ENCODE peak calls at places on chromosomes 16 and 17, in seven cellular contexts. H, E, U, Z, V, B and W are unnamed samples.
A peak's percentile ranks its signal among the peaks of the same experiment; 100 is the strongest.

GRCh38 chr16:14095883-14096551 is 24.9 kb downstream of the MRTFB start:
- DNase-seq in H (no peak), E (no peak), U (no peak), Z (no peak), V (peak; percentile 55), B (no peak), W (no peak)

GRCh38 chr17:67672592-67672991 is 45.1 kb upstream of the NOL11 start:
- DNase-seq in H (no peak), E (no peak), U (no peak), Z (no peak), V (peak; percentile 16), B (no peak), W (no peak)

GRCh38 chr16:89557230-89557935 is 3.1 kb upstream of the RPL13 start:
- DNase-seq in H (peak; percentile 81), E (peak; percentile 85), U (peak; percentile 82), Z (peak; percentile 75), V (peak; percentile 53), B (peak; percentile 68), W (peak; percentile 64)

GRCh38 chr16:59060212-59060611 is 326.1 kb upstream of the GOT2 start:
- DNase-seq in H (no peak), E (peak; percentile 25), U (no peak), Z (no peak), V (peak; percentile 50), B (peak; percentile 47), W (no peak)

GRCh38 chr17:77010667-77011066 is 130.1 kb upstream of the SEC14L1 start:
- DNase-seq in H (no peak), E (no peak), U (no peak), Z (no peak), V (no peak), B (no peak), W (no peak)

GRCh38 chr17:50505731-50506130 is 2.5 kb upstream of the MYCBPAP start:
- DNase-seq in H (no peak), E (no peak), U (no peak), Z (no peak), V (peak; percentile 50), B (no peak), W (no peak)

GRCh38 chr17:75138519-75138918 is 7.0 kb upstream of the NT5C start:
- DNase-seq in H (no peak), E (no peak), U (no peak), Z (no peak), V (peak; percentile 68), B (no peak), W (no peak)

GRCh38 chr17:59488805-59489204 is 76.6 kb upstream of the DHX40 start:
- DNase-seq in H (no peak), E (no peak), U (no peak), Z (no peak), V (no peak), B (no peak), W (no peak)

GRCh38 chr17:45098081-45098868 is 34.0 kb downstream of the PLCD3 start:
- DNase-seq in H (no peak), E (no peak), U (no peak), Z (no peak), V (no peak), B (no peak), W (no peak)

GRCh38 chr17:57782642-57783337 is 37.7 kb upstream of the CCDC182 start:
- DNase-seq in H (no peak), E (no peak), U (no peak), Z (no peak), V (no peak), B (no peak), W (no peak)

GRCh38 chr17:42422412-42422957 is 571 bp downstream of the CAVIN1 start:
- DNase-seq in H (no peak), E (peak; percentile 77), U (peak; percentile 54), Z (no peak), V (no peak), B (no peak), W (no peak)

GRCh38 chr16:72434159-72434558 is 262.2 kb upstream of the PMFBP1 start:
- DNase-seq in H (no peak), E (peak; percentile 10), U (no peak), Z (peak; percentile 28), V (peak; percentile 8), B (peak; percentile 46), W (no peak)

GRCh38 chr17:78412403-78412802 is 34.0 kb downstream of the PGS1 start:
- DNase-seq in H (no peak), E (peak; percentile 52), U (no peak), Z (no peak), V (no peak), B (no peak), W (no peak)

GRCh38 chr17:58991718-58992331 is 114.9 kb downstream of the TRIM37 start:
- DNase-seq in H (no peak), E (peak; percentile 74), U (no peak), Z (no peak), V (peak; percentile 47), B (peak; percentile 8), W (no peak)

GRCh38 chr17:2122641-2123302 is 67.9 kb downstream of the HIC1 start:
- DNase-seq in H (peak; percentile 81), E (peak; percentile 14), U (peak; percentile 80), Z (no peak), V (peak; percentile 87), B (peak; percentile 92), W (no peak)

GRCh38 chr17:33561935-33562334 is 268.8 kb upstream of the ASIC2 start:
- DNase-seq in H (no peak), E (no peak), U (no peak), Z (no peak), V (no peak), B (no peak), W (no peak)

GRCh38 chr17:7703584-7704574 is 1.1 kb upstream of the EFNB3 start:
- DNase-seq in H (no peak), E (peak; percentile 84), U (peak; percentile 51), Z (peak; percentile 34), V (peak; percentile 70), B (peak; percentile 31), W (peak; percentile 24)

GRCh38 chr17:65664296-65664695 is 102.8 kb upstream of the AXIN2 start:
- DNase-seq in H (no peak), E (peak; percentile 41), U (no peak), Z (no peak), V (no peak), B (peak; percentile 78), W (no peak)

GRCh38 chr16:74577882-74578366 is 29.0 kb downstream of the GLG1 start:
- DNase-seq in H (no peak), E (peak; percentile 83), U (no peak), Z (no peak), V (peak; percentile 88), B (peak; percentile 50), W (no peak)

GRCh38 chr17:13931752-13932477 is 137.4 kb upstream of the COX10 start:
- DNase-seq in H (peak; percentile 83), E (peak; percentile 93), U (peak; percentile 79), Z (peak; percentile 7), V (peak; percentile 87), B (peak; percentile 84), W (no peak)

GRCh38 chr16:72722552-72722951 is 325.4 kb downstream of the ZFHX3 start:
- DNase-seq in H (no peak), E (no peak), U (no peak), Z (no peak), V (no peak), B (no peak), W (no peak)

GRCh38 chr16:68972720-68973119 is 129.4 kb downstream of the TANGO6 start:
- DNase-seq in H (no peak), E (peak; percentile 40), U (no peak), Z (no peak), V (peak; percentile 65), B (peak; percentile 59), W (no peak)

GRCh38 chr17:34377078-34377823 is 14.2 kb upstream of the CCL1 start:
- DNase-seq in H (no peak), E (no peak), U (no peak), Z (no peak), V (no peak), B (no peak), W (no peak)

GRCh38 chr16:87815567-87815966 is 49.8 kb upstream of the KLHDC4 start:
- DNase-seq in H (no peak), E (no peak), U (no peak), Z (no peak), V (no peak), B (no peak), W (no peak)

GRCh38 chr16:2755158-2755557 is 2.7 kb downstream of the SRRM2 start:
- DNase-seq in H (no peak), E (no peak), U (no peak), Z (no peak), V (no peak), B (no peak), W (no peak)
- H3K4me3 ChIP-seq in H (peak overlapping the region; percentile 96), E (peak overlapping the region; percentile 95), U (peak overlapping the region; percentile 93), Z (peak overlapping the region; percentile 99), V (no peak overlapping the region), B (peak overlapping the region; percentile 93), W (no peak overlapping the region)

DNA sequence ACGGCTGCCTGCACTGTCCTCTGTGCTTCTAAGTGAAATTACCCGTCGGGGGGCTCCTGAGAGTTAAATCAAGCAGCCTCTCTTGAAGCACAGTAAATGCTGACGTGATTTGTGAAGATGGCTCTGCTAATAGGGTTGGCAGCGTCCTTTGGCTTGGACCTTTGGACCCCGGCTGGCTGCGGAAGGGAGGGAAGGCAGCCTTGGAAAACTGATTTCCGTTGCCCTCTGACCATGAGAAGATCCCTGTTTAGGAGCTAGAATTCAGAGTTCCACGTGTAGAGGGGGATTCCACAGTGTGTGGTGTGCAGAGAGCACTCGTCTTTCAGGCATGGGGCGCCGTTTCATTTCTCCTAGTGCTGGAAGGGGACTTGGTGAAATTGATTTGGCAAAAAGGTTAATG is 640.8 kb downstream of the WWOX start:
- DNase-seq in H (no peak), E (no peak), U (no peak), Z (no peak), V (no peak), B (no peak), W (no peak)
- H3K4me3 ChIP-seq in H (no peak overlapping the region), E (no peak overlapping the region), U (no peak overlapping the region), Z (no peak overlapping the region), V (no peak overlapping the region), B (no peak overlapping the region), W (no peak overlapping the region)

DNA sequence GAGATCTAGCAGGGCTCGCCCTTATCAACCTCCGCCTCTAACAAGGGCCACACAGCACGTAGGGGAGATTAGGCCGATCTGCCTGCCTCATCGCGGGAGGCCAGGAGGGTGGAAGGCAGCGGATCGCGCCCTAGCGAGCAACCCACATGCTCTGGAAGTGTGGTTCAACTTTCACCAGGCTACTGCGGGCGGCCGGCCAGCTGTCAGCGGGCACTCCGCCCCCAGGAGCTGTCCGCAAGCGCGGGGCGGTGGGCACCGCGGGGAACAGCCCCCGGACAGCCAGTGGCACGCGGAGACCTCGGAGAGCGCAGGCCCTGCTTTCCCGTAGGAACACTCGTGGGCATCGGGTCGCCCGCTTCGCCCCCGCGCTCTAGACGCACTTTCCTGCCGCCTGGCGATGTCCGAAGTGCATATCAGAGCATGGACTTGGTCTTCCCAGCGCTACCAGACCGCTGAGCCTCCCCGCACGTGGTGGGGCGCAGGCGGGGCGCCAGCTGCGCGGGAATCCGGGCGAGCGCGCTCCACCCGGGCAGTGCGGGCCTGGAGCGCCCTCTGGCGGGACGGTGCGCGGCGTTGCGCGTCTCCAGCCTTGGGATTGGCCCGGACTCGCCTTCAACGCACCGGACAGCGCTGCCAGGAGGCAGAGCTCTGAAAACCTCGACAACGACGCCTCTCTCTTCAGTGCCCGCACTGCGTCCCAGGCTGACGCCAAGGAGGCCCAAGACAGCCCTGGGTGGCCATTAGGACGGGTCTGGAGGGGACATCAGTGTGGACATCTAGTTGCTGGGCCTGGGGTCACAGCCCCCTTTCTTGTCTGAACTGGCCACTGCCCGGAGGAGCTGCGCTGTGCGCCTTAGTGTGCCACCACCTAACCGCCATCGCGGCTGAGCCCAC is 3.6 kb upstream of the ZNHIT3 start:
- DNase-seq in H (peak; percentile 90), E (peak; percentile 88), U (peak; percentile 87), Z (peak; percentile 29), V (peak; percentile 50), B (peak; percentile 73), W (peak; percentile 34)
- H3K4me3 ChIP-seq in H (peak overlapping the region; percentile 38), E (peak overlapping the region; percentile 63), U (peak overlapping the region; percentile 51), Z (no peak overlapping the region), V (peak overlapping the region; percentile 33), B (peak overlapping the region; percentile 57), W (no peak overlapping the region)

GRCh38 chr17:1008008-1008761 is 11.3 kb downstream of the TIMM22 start:
- DNase-seq in H (peak; percentile 91), E (no peak), U (peak; percentile 80), Z (no peak), V (no peak), B (no peak), W (no peak)
- H3K4me3 ChIP-seq in H (no peak overlapping the region), E (no peak overlapping the region), U (no peak overlapping the region), Z (no peak overlapping the region), V (no peak overlapping the region), B (no peak overlapping the region), W (no peak overlapping the region)